ENCODE peak calls at places on chromosomes 5 and 9, in nine cellular contexts. One of them, this sample, is unnamed.

GRCh38 chr9:117354252-117354847 is 60.5 kb downstream of the ASTN2 start:
- DNase-seq in PC-3: no peak
- DNase-seq in pancreas: no peak
- DNase-seq in suprapubic skin: no peak
- DNase-seq in GM23248: no peak
- DNase-seq in uterus: no peak
- DNase-seq in iPS DF 6.9: no peak
- DNase-seq in fibroblast of lung: no peak
- DNase-seq in tibial artery: no peak
- DNase-seq in this sample: no peak

GRCh38 chr9:37410969-37411785 is 11.3 kb upstream of the GRHPR start:
- DNase-seq in GM23248: peak; percentile 55
- DNase-seq in uterus: no peak
- DNase-seq in iPS DF 6.9: no peak
- DNase-seq in suprapubic skin: no peak
- DNase-seq in pancreas: peak; percentile 71
- DNase-seq in tibial artery: no peak
- DNase-seq in fibroblast of lung: no peak
- DNase-seq in PC-3: no peak
- DNase-seq in this sample: no peak

GRCh38 chr5:21680196-21680595 is 1172.9 kb downstream of the CDH12 start:
- DNase-seq in suprapubic skin: no peak
- DNase-seq in GM23248: peak; percentile 92
- DNase-seq in fibroblast of lung: peak; percentile 96
- DNase-seq in iPS DF 6.9: no peak
- DNase-seq in uterus: no peak
- DNase-seq in pancreas: no peak
- DNase-seq in tibial artery: no peak
- DNase-seq in PC-3: peak; percentile 96
- DNase-seq in this sample: no peak

GRCh38 chr9:708182-708555 is 133.3 kb upstream of the DMRT1 start:
- DNase-seq in suprapubic skin: no peak
- DNase-seq in GM23248: peak; percentile 54
- DNase-seq in PC-3: no peak
- DNase-seq in tibial artery: no peak
- DNase-seq in uterus: no peak
- DNase-seq in iPS DF 6.9: no peak
- DNase-seq in fibroblast of lung: no peak
- DNase-seq in pancreas: no peak
- DNase-seq in this sample: no peak

GRCh38 chr9:75889977-75890540 is 414 bp upstream of the PCSK5 start:
- DNase-seq in iPS DF 6.9: no peak
- DNase-seq in GM23248: peak; percentile 86
- DNase-seq in tibial artery: peak; percentile 75
- DNase-seq in pancreas: no peak
- DNase-seq in suprapubic skin: peak; percentile 81
- DNase-seq in uterus: peak; percentile 58
- DNase-seq in PC-3: peak; percentile 27
- DNase-seq in fibroblast of lung: peak; percentile 75
- DNase-seq in this sample: peak; percentile 66

GRCh38 chr5:89073045-89073444 is 190.1 kb upstream of the MEF2C start:
- DNase-seq in PC-3: no peak
- DNase-seq in pancreas: no peak
- DNase-seq in suprapubic skin: no peak
- DNase-seq in GM23248: no peak
- DNase-seq in iPS DF 6.9: no peak
- DNase-seq in tibial artery: no peak
- DNase-seq in uterus: no peak
- DNase-seq in fibroblast of lung: no peak
- DNase-seq in this sample: no peak

GRCh38 chr9:114446036-114446435 is 58.3 kb upstream of the AKNA start:
- DNase-seq in tibial artery: no peak
- DNase-seq in PC-3: peak; percentile 16
- DNase-seq in uterus: no peak
- DNase-seq in iPS DF 6.9: no peak
- DNase-seq in pancreas: no peak
- DNase-seq in GM23248: peak; percentile 78
- DNase-seq in suprapubic skin: no peak
- DNase-seq in fibroblast of lung: peak; percentile 15
- DNase-seq in this sample: no peak

GRCh38 chr9:131657456-131657855 is 82.4 kb downstream of the RAPGEF1 start:
- DNase-seq in suprapubic skin: no peak
- DNase-seq in GM23248: no peak
- DNase-seq in tibial artery: no peak
- DNase-seq in uterus: no peak
- DNase-seq in fibroblast of lung: no peak
- DNase-seq in pancreas: no peak
- DNase-seq in PC-3: peak; percentile 53
- DNase-seq in iPS DF 6.9: no peak
- DNase-seq in this sample: no peak

GRCh38 chr5:53937467-53937866 is 372.9 kb downstream of the ARL15 start:
- DNase-seq in fibroblast of lung: no peak
- DNase-seq in uterus: no peak
- DNase-seq in tibial artery: no peak
- DNase-seq in PC-3: no peak
- DNase-seq in suprapubic skin: no peak
- DNase-seq in iPS DF 6.9: no peak
- DNase-seq in GM23248: no peak
- DNase-seq in pancreas: no peak
- DNase-seq in this sample: no peak

GRCh38 chr9:98455957-98456621 is 200.6 kb upstream of the TBC1D2 start:
- DNase-seq in tibial artery: no peak
- DNase-seq in iPS DF 6.9: no peak
- DNase-seq in pancreas: no peak
- DNase-seq in PC-3: no peak
- DNase-seq in GM23248: peak; percentile 96
- DNase-seq in suprapubic skin: no peak
- DNase-seq in uterus: no peak
- DNase-seq in fibroblast of lung: peak; percentile 18
- DNase-seq in this sample: no peak

GRCh38 chr5:107594253-107595045 is 76.3 kb downstream of the EFNA5 start:
- DNase-seq in PC-3: peak; percentile 45
- DNase-seq in pancreas: no peak
- DNase-seq in iPS DF 6.9: no peak
- DNase-seq in tibial artery: peak; percentile 50
- DNase-seq in fibroblast of lung: peak; percentile 19
- DNase-seq in suprapubic skin: no peak
- DNase-seq in uterus: no peak
- DNase-seq in GM23248: peak; percentile 36
- DNase-seq in this sample: no peak

GRCh38 chr5:17463653-17464052 is 34.4 kb upstream of the TAF11L2 start:
- DNase-seq in tibial artery: no peak
- DNase-seq in pancreas: no peak
- DNase-seq in uterus: no peak
- DNase-seq in fibroblast of lung: no peak
- DNase-seq in PC-3: no peak
- DNase-seq in GM23248: no peak
- DNase-seq in iPS DF 6.9: no peak
- DNase-seq in suprapubic skin: no peak
- DNase-seq in this sample: no peak

GRCh38 chr5:54873696-54874095 is 111.7 kb downstream of the ESM1 start:
- DNase-seq in uterus: no peak
- DNase-seq in PC-3: no peak
- DNase-seq in suprapubic skin: no peak
- DNase-seq in pancreas: no peak
- DNase-seq in tibial artery: no peak
- DNase-seq in iPS DF 6.9: no peak
- DNase-seq in GM23248: peak; percentile 9
- DNase-seq in fibroblast of lung: no peak
- DNase-seq in this sample: no peak

GRCh38 chr9:101435601-101436079 is at the start of gene ALDOB:
- DNase-seq in pancreas: no peak
- DNase-seq in tibial artery: no peak
- DNase-seq in uterus: no peak
- DNase-seq in GM23248: no peak
- DNase-seq in iPS DF 6.9: no peak
- DNase-seq in PC-3: no peak
- DNase-seq in fibroblast of lung: no peak
- DNase-seq in suprapubic skin: no peak
- DNase-seq in this sample: no peak
- H3K4me1 ChIP-seq in pancreas: peaks cover 37% of the 10 kb centered on the region
- H3K4me1 ChIP-seq in tibial artery: no peaks in the 10 kb centered on the region
- H3K4me1 ChIP-seq in uterus: no peaks in the 10 kb centered on the region
- H3K4me1 ChIP-seq in GM23248: no peaks in the 10 kb centered on the region
- H3K4me1 ChIP-seq in iPS DF 6.9: no peaks in the 10 kb centered on the region
- H3K4me1 ChIP-seq in PC-3: no peaks in the 10 kb centered on the region
- H3K4me1 ChIP-seq in fibroblast of lung: no peaks in the 10 kb centered on the region
- H3K4me1 ChIP-seq in suprapubic skin: no peaks in the 10 kb centered on the region
- H3K4me1 ChIP-seq in this sample: no peaks in the 10 kb centered on the region

DNA sequence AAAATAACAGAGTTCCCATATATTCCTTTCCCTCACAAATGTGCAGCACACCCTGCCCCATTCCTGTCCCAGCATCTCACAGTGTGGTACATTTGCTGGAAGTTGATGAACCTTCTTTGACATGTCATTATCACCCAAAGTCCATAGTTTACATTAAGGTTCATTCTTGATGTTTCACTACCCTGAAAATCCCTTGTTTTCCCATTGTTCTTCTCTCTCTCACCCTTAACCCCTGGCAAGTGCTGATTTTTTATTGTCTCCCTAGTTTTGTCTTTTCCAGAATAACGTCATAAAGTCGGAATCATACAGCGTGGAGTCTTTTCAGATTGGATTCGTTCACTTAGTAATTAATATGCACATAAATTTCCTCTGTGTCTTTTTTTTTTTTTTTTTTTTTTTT is 48.1 kb downstream of the SPIN1 start:
- DNase-seq in PC-3: no peak
- DNase-seq in uterus: no peak
- DNase-seq in pancreas: no peak
- DNase-seq in GM23248: no peak
- DNase-seq in suprapubic skin: no peak
- DNase-seq in iPS DF 6.9: no peak
- DNase-seq in tibial artery: no peak
- DNase-seq in fibroblast of lung: no peak
- DNase-seq in this sample: no peak
- H3K4me3 ChIP-seq in PC-3: no peak overlapping the region
- H3K4me3 ChIP-seq in uterus: no peak overlapping the region
- H3K4me3 ChIP-seq in pancreas: no peak overlapping the region
- H3K4me3 ChIP-seq in GM23248: no peak overlapping the region
- H3K4me3 ChIP-seq in suprapubic skin: no peak overlapping the region
- H3K4me3 ChIP-seq in iPS DF 6.9: no peak overlapping the region
- H3K4me3 ChIP-seq in tibial artery: no peak overlapping the region
- H3K4me3 ChIP-seq in fibroblast of lung: no peak overlapping the region
- H3K4me3 ChIP-seq in this sample: no peak overlapping the region

GRCh38 chr5:59367791-59368394 is 525.6 kb downstream of the PDE4D start:
- DNase-seq in suprapubic skin: peak; percentile 62
- DNase-seq in GM23248: peak; percentile 77
- DNase-seq in uterus: peak; percentile 52
- DNase-seq in PC-3: peak; percentile 33
- DNase-seq in tibial artery: peak; percentile 46
- DNase-seq in pancreas: no peak
- DNase-seq in fibroblast of lung: peak; percentile 85
- DNase-seq in iPS DF 6.9: peak; percentile 33
- DNase-seq in this sample: peak; percentile 35
- H3K4me1 ChIP-seq in suprapubic skin: no peaks in the 10 kb centered on the region
- H3K4me1 ChIP-seq in GM23248: no peaks in the 10 kb centered on the region
- H3K4me1 ChIP-seq in uterus: no peaks in the 10 kb centered on the region
- H3K4me1 ChIP-seq in PC-3: no peaks in the 10 kb centered on the region
- H3K4me1 ChIP-seq in tibial artery: peaks cover 6% of the 10 kb centered on the region
- H3K4me1 ChIP-seq in pancreas: no peaks in the 10 kb centered on the region
- H3K4me1 ChIP-seq in fibroblast of lung: no peaks in the 10 kb centered on the region
- H3K4me1 ChIP-seq in iPS DF 6.9: no peaks in the 10 kb centered on the region
- H3K4me1 ChIP-seq in this sample: peaks cover 45% of the 10 kb centered on the region

GRCh38 chr9:124284940-124285441 is 27.2 kb downstream of the NEK6 start:
- DNase-seq in iPS DF 6.9: no peak
- DNase-seq in PC-3: no peak
- DNase-seq in fibroblast of lung: peak; percentile 55
- DNase-seq in pancreas: no peak
- DNase-seq in suprapubic skin: no peak
- DNase-seq in tibial artery: peak; percentile 69
- DNase-seq in uterus: peak; percentile 47
- DNase-seq in GM23248: peak; percentile 40
- DNase-seq in this sample: no peak
- H3K4me3 ChIP-seq in iPS DF 6.9: no peak overlapping the region
- H3K4me3 ChIP-seq in PC-3: no peak overlapping the region
- H3K4me3 ChIP-seq in fibroblast of lung: no peak overlapping the region
- H3K4me3 ChIP-seq in pancreas: no peak overlapping the region
- H3K4me3 ChIP-seq in suprapubic skin: no peak overlapping the region
- H3K4me3 ChIP-seq in tibial artery: no peak overlapping the region
- H3K4me3 ChIP-seq in uterus: no peak overlapping the region
- H3K4me3 ChIP-seq in GM23248: no peak overlapping the region
- H3K4me3 ChIP-seq in this sample: no peak overlapping the region

GRCh38 chr5:69001605-69002004 is 92.2 kb upstream of the SLC30A5 start:
- DNase-seq in GM23248: no peak
- DNase-seq in fibroblast of lung: no peak
- DNase-seq in suprapubic skin: no peak
- DNase-seq in pancreas: no peak
- DNase-seq in PC-3: no peak
- DNase-seq in tibial artery: no peak
- DNase-seq in iPS DF 6.9: no peak
- DNase-seq in uterus: no peak
- DNase-seq in this sample: no peak
- H3K4me1 ChIP-seq in GM23248: no peaks in the 10 kb centered on the region
- H3K4me1 ChIP-seq in fibroblast of lung: no peaks in the 10 kb centered on the region
- H3K4me1 ChIP-seq in suprapubic skin: peaks cover 2% of the 10 kb centered on the region
- H3K4me1 ChIP-seq in pancreas: no peaks in the 10 kb centered on the region
- H3K4me1 ChIP-seq in PC-3: no peaks in the 10 kb centered on the region
- H3K4me1 ChIP-seq in tibial artery: no peaks in the 10 kb centered on the region
- H3K4me1 ChIP-seq in iPS DF 6.9: no peaks in the 10 kb centered on the region
- H3K4me1 ChIP-seq in uterus: no peaks in the 10 kb centered on the region
- H3K4me1 ChIP-seq in this sample: no peaks in the 10 kb centered on the region

DNA sequence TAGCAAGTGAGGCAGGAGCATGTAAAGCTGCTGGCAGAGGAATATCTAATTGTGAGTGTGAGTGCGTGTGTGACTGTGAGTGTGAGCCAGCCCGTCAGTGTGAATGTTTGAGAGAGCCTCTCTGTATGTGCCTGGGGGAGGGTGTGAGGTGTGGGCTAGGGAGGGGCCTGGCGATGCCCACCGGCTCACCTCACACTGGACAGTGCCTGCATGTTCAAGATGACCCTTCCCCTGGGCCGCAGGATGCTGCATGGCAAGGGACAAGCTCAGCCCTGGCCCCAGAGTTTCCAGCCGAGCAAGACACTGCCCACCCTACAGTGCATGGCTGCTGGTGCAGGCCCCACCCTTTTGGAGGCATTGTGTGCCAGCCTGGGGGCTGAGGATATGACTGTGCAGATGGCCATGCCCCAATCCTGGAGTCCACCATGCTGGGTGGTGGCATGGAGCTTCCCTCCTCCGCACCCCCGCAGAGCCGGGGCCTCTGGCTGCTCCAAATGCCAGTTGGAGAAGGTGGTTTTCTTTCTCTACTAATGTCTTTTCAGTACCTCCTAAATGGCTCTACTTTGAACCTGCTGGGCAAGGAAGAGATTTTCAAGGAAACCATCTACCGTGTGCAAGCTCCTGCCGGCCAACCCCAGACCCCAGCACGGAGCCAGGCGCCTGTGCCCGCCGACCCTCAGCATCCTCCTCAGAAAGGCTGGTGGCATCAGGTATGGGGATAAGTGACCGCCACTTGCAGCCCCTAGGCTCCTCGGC is 27.6 kb downstream of the FGD3 start:
- DNase-seq in PC-3: peak; percentile 25
- DNase-seq in iPS DF 6.9: no peak
- DNase-seq in fibroblast of lung: no peak
- DNase-seq in suprapubic skin: no peak
- DNase-seq in GM23248: no peak
- DNase-seq in pancreas: no peak
- DNase-seq in uterus: no peak
- DNase-seq in tibial artery: no peak
- DNase-seq in this sample: no peak
- H3K4me3 ChIP-seq in PC-3: peak overlapping the region; percentile 32
- H3K4me3 ChIP-seq in iPS DF 6.9: no peak overlapping the region
- H3K4me3 ChIP-seq in fibroblast of lung: no peak overlapping the region
- H3K4me3 ChIP-seq in suprapubic skin: no peak overlapping the region
- H3K4me3 ChIP-seq in GM23248: no peak overlapping the region
- H3K4me3 ChIP-seq in pancreas: peak overlapping the region; percentile 2
- H3K4me3 ChIP-seq in uterus: no peak overlapping the region
- H3K4me3 ChIP-seq in tibial artery: no peak overlapping the region
- H3K4me3 ChIP-seq in this sample: no peak overlapping the region

This sample was measured in psoas muscle.